ENCODE peak calls at places on chromosomes 7 and 10, in ten cellular contexts. I is adrenal gland, W is DND-41, V is neural progenitor cell, F is GM23248, Y is right cardiac atrium, K is upper lobe of right lung, O is colonic mucosa, U is endothelial cell of umbilical vein, D is A549. J is an unnamed sample.
A peak's percentile ranks its signal among the peaks of the same experiment; 100 is the strongest.

GRCh38 chr10:84510121-84510520 is 181.7 kb downstream of the CCSER2 start:
- DNase-seq in I (no peak), W (no peak), V (peak; percentile 43), F (peak; percentile 6), Y (no peak), K (no peak), O (no peak), U (peak; percentile 86), D (no peak), J (no peak)

GRCh38 chr10:52644678-52645434 is 127.7 kb downstream of the MBL2 start:
- DNase-seq in I (peak; percentile 45), W (peak; percentile 39), V (peak; percentile 63), F (peak; percentile 64), Y (peak; percentile 20), K (no peak), O (peak; percentile 55), U (peak; percentile 79), D (peak; percentile 17), J (peak; percentile 60)

GRCh38 chr10:123445336-123445735 is 220.8 kb upstream of the GPR26 start:
- DNase-seq in I (no peak), W (no peak), V (no peak), F (no peak), Y (no peak), K (no peak), O (no peak), U (no peak), D (no peak), J (no peak)

GRCh38 chr10:28365840-28366239 is 63.0 kb upstream of the MPP7 start:
- DNase-seq in I (no peak), W (no peak), V (no peak), F (no peak), Y (no peak), K (no peak), O (no peak), U (no peak), D (no peak), J (no peak)

GRCh38 chr7:29053105-29053872 is 93.0 kb downstream of the CPVL start:
- DNase-seq in I (no peak), W (no peak), V (no peak), F (no peak), Y (no peak), K (no peak), O (no peak), U (no peak), D (no peak), J (no peak)

GRCh38 chr7:42745357-42746022 is 166.4 kb downstream of the C7orf25 start:
- DNase-seq in I (peak; percentile 43), W (peak; percentile 40), V (peak; percentile 64), F (peak; percentile 49), Y (peak; percentile 38), K (no peak), O (peak; percentile 28), U (no peak), D (peak; percentile 24), J (peak; percentile 58)

GRCh38 chr7:91898240-91898992 is 17.9 kb upstream of the MTERF1 start:
- DNase-seq in I (no peak), W (no peak), V (no peak), F (no peak), Y (no peak), K (no peak), O (no peak), U (no peak), D (no peak), J (no peak)

GRCh38 chr7:111098011-111098925 is 7.3 kb downstream of the LRRN3 start:
- DNase-seq in I (peak; percentile 40), W (peak; percentile 58), V (peak; percentile 76), F (peak; percentile 70), Y (peak; percentile 22), K (no peak), O (no peak), U (peak; percentile 54), D (no peak), J (peak; percentile 61)

GRCh38 chr10:91617073-91617580 is 15.7 kb downstream of the PPP1R3C start:
- DNase-seq in I (no peak), W (no peak), V (no peak), F (peak; percentile 68), Y (no peak), K (no peak), O (no peak), U (peak; percentile 43), D (no peak), J (no peak)

DNA sequence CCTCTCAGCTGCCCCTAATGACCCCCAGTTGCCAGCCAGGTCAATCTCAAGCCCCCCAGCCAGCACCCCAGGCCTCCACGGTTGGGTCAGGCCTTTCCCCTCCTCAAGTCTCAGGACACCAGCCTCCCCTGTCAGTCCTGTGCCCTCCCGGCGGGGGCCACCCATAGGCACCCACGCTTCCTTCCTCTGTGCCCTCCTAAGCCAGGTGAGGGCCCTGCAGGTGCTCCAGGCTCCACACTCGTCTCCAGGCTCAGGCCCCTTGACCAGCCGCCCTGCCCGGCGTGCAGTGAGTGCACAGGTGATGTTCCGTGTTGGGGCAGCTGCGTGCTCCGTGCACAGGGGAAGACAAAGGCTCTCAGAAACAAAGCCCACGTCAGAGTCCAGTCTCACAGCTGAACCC is 26.8 kb upstream of the ADGRA1 start:
- DNase-seq in I (no peak), W (no peak), V (no peak), F (no peak), Y (no peak), K (no peak), O (no peak), U (no peak), D (no peak), J (no peak)
- H3K4me3 ChIP-seq in I (no peak overlapping the region), W (no peak overlapping the region), V (no peak overlapping the region), F (no peak overlapping the region), Y (no peak overlapping the region), K (no peak overlapping the region), O (no peak overlapping the region), U (no peak overlapping the region), D (no peak overlapping the region), J (no peak overlapping the region)

DNA sequence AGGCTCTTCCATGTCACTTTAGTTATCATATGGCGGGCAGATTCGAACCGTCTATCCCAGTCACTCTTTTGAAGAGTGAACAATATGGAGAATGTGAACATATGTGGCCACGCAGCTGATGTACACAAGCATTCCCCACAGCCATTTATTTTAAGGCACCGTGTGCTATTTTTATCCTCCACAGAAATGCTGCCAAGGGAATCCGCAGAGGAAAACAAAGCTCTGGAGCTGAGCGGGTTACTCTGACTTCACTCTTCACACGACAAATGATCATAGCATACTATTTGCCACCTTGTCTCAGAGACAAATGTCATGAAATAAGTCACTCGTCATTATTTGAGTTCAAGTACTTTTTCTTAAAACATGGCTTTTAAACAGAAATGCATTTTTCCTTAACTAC is 100.3 kb downstream of the CTBP2 start:
- DNase-seq in I (no peak), W (no peak), V (no peak), F (peak; percentile 54), Y (no peak), K (no peak), O (no peak), U (peak; percentile 67), D (no peak), J (no peak)
- H3K4me1 ChIP-seq in I (peaks cover 94% of the 10 kb centered on the region), W (peaks cover 7% of the 10 kb centered on the region), V (peaks cover 57% of the 10 kb centered on the region), F (peaks cover 56% of the 10 kb centered on the region), Y (peaks cover 51% of the 10 kb centered on the region), K (peaks cover 79% of the 10 kb centered on the region), O (peaks cover 18% of the 10 kb centered on the region), U (peaks cover 51% of the 10 kb centered on the region), D (peaks cover 20% of the 10 kb centered on the region), J (peaks cover 24% of the 10 kb centered on the region)

DNA sequence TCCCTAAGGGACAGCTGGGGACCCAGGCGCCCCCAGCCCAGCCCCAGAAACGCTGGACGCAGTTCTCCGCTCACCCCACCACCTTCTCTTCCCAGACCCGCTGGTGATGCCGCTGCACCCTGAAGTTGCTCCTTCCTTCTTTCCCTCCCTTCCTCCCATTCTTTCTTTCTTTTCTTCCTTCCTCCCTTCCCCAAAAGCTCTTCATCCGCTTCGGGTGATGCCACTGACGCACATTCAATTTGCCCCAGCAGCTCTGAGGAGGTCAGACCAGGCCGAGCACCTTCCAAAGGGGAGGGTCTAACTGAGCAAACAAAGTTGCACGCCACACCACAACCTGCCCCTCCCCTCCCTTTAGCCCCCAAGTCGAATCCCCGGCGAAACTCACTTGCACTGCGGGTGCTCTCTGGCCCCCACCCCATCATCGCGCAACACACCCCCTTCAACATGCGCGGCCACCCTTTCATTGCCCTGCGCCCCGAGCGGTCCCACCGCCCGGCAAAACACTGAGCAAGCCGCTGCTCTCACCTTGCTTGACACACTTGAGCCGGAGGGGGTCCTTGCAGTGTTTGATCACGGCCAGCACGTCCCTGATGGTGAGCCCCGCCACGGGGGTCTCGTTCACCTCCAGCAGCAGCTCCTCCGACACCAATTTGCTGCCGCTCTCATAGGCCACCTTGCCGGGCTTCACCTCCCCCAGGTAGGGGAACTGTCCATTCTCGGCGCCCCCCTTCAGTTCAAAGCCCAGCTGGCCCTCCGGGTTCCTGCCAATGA is 787 bp downstream of the MAGI2 start:
- DNase-seq in I (peak; percentile 52), W (no peak), V (peak; percentile 37), F (peak; percentile 65), Y (peak; percentile 28), K (peak; percentile 67), O (peak; percentile 20), U (peak; percentile 52), D (peak; percentile 15), J (peak; percentile 40)
- H3K4me3 ChIP-seq in I (peak overlapping the region; percentile 69), W (no peak overlapping the region), V (peak overlapping the region; percentile 60), F (peak overlapping the region; percentile 83), Y (peak overlapping the region; percentile 62), K (peak overlapping the region; percentile 76), O (peak overlapping the region; percentile 46), U (peak overlapping the region; percentile 84), D (peak overlapping the region; percentile 85), J (peak overlapping the region; percentile 91)

GRCh38 chr10:14587540-14588083 is 187.1 kb downstream of the FAM107B start:
- DNase-seq in I (no peak), W (no peak), V (no peak), F (no peak), Y (no peak), K (no peak), O (no peak), U (no peak), D (no peak), J (no peak)
- H3K4me1 ChIP-seq in I (peaks cover 14% of the 10 kb centered on the region), W (no peaks in the 10 kb centered on the region), V (peaks cover 10% of the 10 kb centered on the region), F (peaks cover 22% of the 10 kb centered on the region), Y (no peaks in the 10 kb centered on the region), K (peaks cover 37% of the 10 kb centered on the region), O (peaks cover 13% of the 10 kb centered on the region), U (peaks cover 47% of the 10 kb centered on the region), D (peaks cover 83% of the 10 kb centered on the region), J (peaks cover 17% of the 10 kb centered on the region)

GRCh38 chr7:74043523-74043951 is 15.6 kb downstream of the ELN start:
- DNase-seq in I (no peak), W (no peak), V (peak; percentile 79), F (peak; percentile 60), Y (no peak), K (no peak), O (no peak), U (no peak), D (no peak), J (peak; percentile 78)
- H3K4me3 ChIP-seq in I (no peak overlapping the region), W (no peak overlapping the region), V (no peak overlapping the region), F (no peak overlapping the region), Y (no peak overlapping the region), K (no peak overlapping the region), O (no peak overlapping the region), U (no peak overlapping the region), D (no peak overlapping the region), J (peak overlapping the region; percentile 57)

GRCh38 chr10:121405549-121405948 is 192.7 kb downstream of the FGFR2 start:
- DNase-seq in I (no peak), W (no peak), V (no peak), F (no peak), Y (peak; percentile 32), K (no peak), O (no peak), U (no peak), D (no peak), J (no peak)
- H3K4me1 ChIP-seq in I (no peaks in the 10 kb centered on the region), W (no peaks in the 10 kb centered on the region), V (peaks cover 6% of the 10 kb centered on the region), F (no peaks in the 10 kb centered on the region), Y (peaks cover 6% of the 10 kb centered on the region), K (peaks cover 3% of the 10 kb centered on the region), O (no peaks in the 10 kb centered on the region), U (no peaks in the 10 kb centered on the region), D (no peaks in the 10 kb centered on the region), J (no peaks in the 10 kb centered on the region)

J was measured in BE2C.